ENCODE peak calls at places on chromosome 1, in eight cellular contexts. F is amniotic stem cell; P is NB4; O is aorta; V is anterior cingulate cortex; J is OCI-M1; R is activated CD8-positive, alpha-beta T cell treated with anti-CD3 and anti-CD28 coated beads, Interleukin-2, amount 10 ng/mL, durations not matched to agents 7 days and 5 days; L is CD4-positive, alpha-beta T cell. N is an unnamed sample.

GRCh38 chr1:103142466-103142865 is 34.1 kb upstream of the COL11A1 start:
- DNase-seq in L (no peak), V (no peak), F (no peak), R (no peak), P (no peak), O (no peak), J (no peak), N (no peak)

GRCh38 chr1:230857822-230858221 is 10.5 kb downstream of the C1orf198 start:
- DNase-seq in P (no peak), L (no peak), F (no peak), O (no peak), J (no peak), R (no peak), V (no peak), N (no peak)

GRCh38 chr1:93288558-93288957 is 57.1 kb upstream of the DR1 start:
- DNase-seq in P (no peak), R (no peak), O (no peak), V (no peak), J (no peak), L (no peak), F (no peak), N (no peak)

GRCh38 chr1:164787834-164788231 is 228.8 kb downstream of the PBX1 start:
- DNase-seq in F (no peak), P (no peak), O (no peak), L (no peak), R (no peak), J (no peak), V (no peak), N (peak)

GRCh38 chr1:27536004-27536757 is 46.2 kb upstream of the WASF2 start:
- DNase-seq in L (no peak), P (no peak), V (peak), R (no peak), F (no peak), O (no peak), J (no peak), N (no peak)

GRCh38 chr1:5597171-5597864 is 394.9 kb downstream of the NPHP4 start:
- DNase-seq in P (no peak), J (no peak), L (no peak), F (no peak), O (no peak), V (no peak), R (no peak), N (peak)

GRCh38 chr1:78229344-78229743 is 183.6 kb downstream of the GIPC2 start:
- DNase-seq in L (no peak), J (no peak), F (no peak), V (no peak), P (no peak), R (no peak), O (no peak), N (no peak)

GRCh38 chr1:156493749-156494148 is 6.8 kb downstream of the MEF2D start:
- DNase-seq in P (no peak), O (peak), R (no peak), L (no peak), V (no peak), J (no peak), F (no peak), N (no peak)

GRCh38 chr1:11061652-11062365 is 2.0 kb upstream of the SRM start:
- DNase-seq in R (peak), F (no peak), L (no peak), P (peak), O (no peak), V (no peak), J (no peak), N (no peak)

GRCh38 chr1:111603979-111604378 is 15.6 kb upstream of the RAP1A start:
- DNase-seq in O (peak), R (peak), P (peak), F (no peak), J (no peak), V (no peak), L (peak), N (no peak)

GRCh38 chr1:44829506-44830384 is 13.3 kb downstream of the PTCH2 start:
- DNase-seq in L (no peak), V (no peak), J (no peak), O (no peak), R (no peak), P (no peak), F (no peak), N (no peak)

GRCh38 chr1:166379447-166379846 is 212.6 kb upstream of the FAM78B start:
- DNase-seq in R (no peak), O (no peak), L (no peak), V (peak), J (peak), P (no peak), F (no peak), N (no peak)

GRCh38 chr1:52444465-52444864 is 40.1 kb downstream of the PRPF38A start:
- DNase-seq in V (no peak), R (no peak), O (no peak), P (no peak), J (no peak), F (no peak), L (no peak), N (no peak)

GRCh38 chr1:24536391-24536840 is 19.5 kb upstream of the NCMAP start:
- DNase-seq in J (peak), L (peak), V (no peak), R (peak), P (peak), F (no peak), O (no peak), N (peak)

GRCh38 chr1:169731446-169731845 is 2.4 kb downstream of the SELE start:
- DNase-seq in F (no peak), P (no peak), R (no peak), J (no peak), L (no peak), O (no peak), V (no peak), N (no peak)

GRCh38 chr1:45569571-45569961 is 14.3 kb upstream of the NASP start:
- DNase-seq in L (no peak), P (no peak), R (no peak), V (no peak), F (no peak), J (no peak), O (no peak), N (no peak)

GRCh38 chr1:175192630-175193338 is at the start of gene KIAA0040:
- DNase-seq in R (peak), P (peak), L (peak), J (peak), V (no peak), F (no peak), O (peak), N (peak)

GRCh38 chr1:200496937-200497336 is 87.1 kb upstream of the ZNF281 start:
- DNase-seq in P (no peak), L (no peak), V (no peak), F (no peak), J (no peak), O (no peak), R (no peak), N (no peak)

GRCh38 chr1:6809461-6809860 is 24.2 kb downstream of the CAMTA1 start:
- DNase-seq in L (no peak), F (no peak), O (no peak), P (no peak), V (no peak), R (no peak), J (no peak), N (no peak)

N was measured in NCI-H510A treated with DMSO at 0.1 percent for 48 hours.